ENCODE peak calls at places on chromosome 6, in five cellular contexts. One of them, this sample, is unnamed.

GRCh38 chr6:137291441-137291840 is 72.3 kb upstream of the IFNGR1 start:
- DNase-seq in adrenal gland: peak
- DNase-seq in ovary: no peak
- DNase-seq in prostate gland: peak
- DNase-seq in uterus: no peak
- DNase-seq in this sample: no peak

GRCh38 chr6:54971825-54972224 is 125.3 kb downstream of the FAM83B start:
- DNase-seq in adrenal gland: no peak
- DNase-seq in ovary: no peak
- DNase-seq in prostate gland: no peak
- DNase-seq in uterus: no peak
- DNase-seq in this sample: no peak

GRCh38 chr6:26021350-26022165 is 59.0 kb downstream of the TRIM38 start:
- DNase-seq in adrenal gland: peak
- DNase-seq in ovary: peak
- DNase-seq in prostate gland: peak
- DNase-seq in uterus: peak
- DNase-seq in this sample: peak

GRCh38 chr6:144115219-144115618 is 19.8 kb upstream of the SF3B5 start:
- DNase-seq in adrenal gland: no peak
- DNase-seq in ovary: no peak
- DNase-seq in prostate gland: no peak
- DNase-seq in uterus: no peak
- DNase-seq in this sample: no peak

GRCh38 chr6:104623052-104623690 is 236.5 kb downstream of the HACE1 start:
- DNase-seq in adrenal gland: no peak
- DNase-seq in ovary: no peak
- DNase-seq in prostate gland: no peak
- DNase-seq in uterus: no peak
- DNase-seq in this sample: no peak

GRCh38 chr6:15945593-15946159 is 183.2 kb upstream of the MYLIP start:
- DNase-seq in adrenal gland: no peak
- DNase-seq in ovary: no peak
- DNase-seq in prostate gland: no peak
- DNase-seq in uterus: no peak
- DNase-seq in this sample: no peak

GRCh38 chr6:117605169-117605826 is 3.0 kb upstream of the GOPC start:
- DNase-seq in adrenal gland: peak
- DNase-seq in ovary: peak
- DNase-seq in prostate gland: peak
- DNase-seq in uterus: peak
- DNase-seq in this sample: peak

GRCh38 chr6:81751388-81752083 is 945 bp downstream of the TENT5A start:
- DNase-seq in adrenal gland: peak
- DNase-seq in ovary: peak
- DNase-seq in prostate gland: peak
- DNase-seq in uterus: peak
- DNase-seq in this sample: no peak

GRCh38 chr6:34315780-34316179 is 67.0 kb upstream of the SMIM29 start:
- DNase-seq in adrenal gland: no peak
- DNase-seq in ovary: no peak
- DNase-seq in prostate gland: no peak
- DNase-seq in uterus: no peak
- DNase-seq in this sample: no peak

GRCh38 chr6:119333707-119334295 is 15.8 kb downstream of the MAN1A1 start:
- DNase-seq in adrenal gland: no peak
- DNase-seq in ovary: no peak
- DNase-seq in prostate gland: no peak
- DNase-seq in uterus: no peak
- DNase-seq in this sample: no peak

GRCh38 chr6:56399672-56400263 is 152.4 kb upstream of the COL21A1 start:
- DNase-seq in adrenal gland: no peak
- DNase-seq in ovary: no peak
- DNase-seq in prostate gland: no peak
- DNase-seq in uterus: no peak
- DNase-seq in this sample: no peak

GRCh38 chr6:7589221-7589620 is 777 bp upstream of the SNRNP48 start:
- DNase-seq in adrenal gland: no peak
- DNase-seq in ovary: no peak
- DNase-seq in prostate gland: no peak
- DNase-seq in uterus: no peak
- DNase-seq in this sample: no peak

GRCh38 chr6:7591770-7592169 is 1.8 kb downstream of the SNRNP48 start:
- DNase-seq in adrenal gland: no peak
- DNase-seq in ovary: no peak
- DNase-seq in prostate gland: no peak
- DNase-seq in uterus: no peak
- DNase-seq in this sample: no peak

GRCh38 chr6:7587631-7588100 is 2.3 kb upstream of the SNRNP48 start:
- DNase-seq in adrenal gland: no peak
- DNase-seq in ovary: no peak
- DNase-seq in prostate gland: no peak
- DNase-seq in uterus: no peak
- DNase-seq in this sample: peak

GRCh38 chr6:7590918-7591302 is 912 bp downstream of the SNRNP48 start:
- DNase-seq in adrenal gland: peak
- DNase-seq in ovary: no peak
- DNase-seq in prostate gland: no peak
- DNase-seq in uterus: no peak
- DNase-seq in this sample: peak

GRCh38 chr6:7589949-7590917 is at the start of gene SNRNP48:
- DNase-seq in adrenal gland: peak
- DNase-seq in ovary: peak
- DNase-seq in prostate gland: peak
- DNase-seq in uterus: peak
- DNase-seq in this sample: peak
- H3K27ac ChIP-seq in adrenal gland: no peak
- H3K27ac ChIP-seq in ovary: no peak
- H3K27ac ChIP-seq in prostate gland: peak
- H3K27ac ChIP-seq in uterus: peak
- H3K27ac ChIP-seq in this sample: no peak

GRCh38 chr6:169404828-169405227 is 151.2 kb upstream of the THBS2 start:
- DNase-seq in adrenal gland: no peak
- DNase-seq in ovary: no peak
- DNase-seq in prostate gland: no peak
- DNase-seq in uterus: no peak
- DNase-seq in this sample: no peak

GRCh38 chr6:169409742-169410312 is 156.2 kb upstream of the THBS2 start:
- DNase-seq in adrenal gland: no peak
- DNase-seq in ovary: no peak
- DNase-seq in prostate gland: no peak
- DNase-seq in uterus: no peak
- DNase-seq in this sample: no peak

GRCh38 chr6:169406034-169406433 is 152.4 kb upstream of the THBS2 start:
- DNase-seq in adrenal gland: no peak
- DNase-seq in ovary: no peak
- DNase-seq in prostate gland: no peak
- DNase-seq in uterus: no peak
- DNase-seq in this sample: no peak

GRCh38 chr6:169407338-169407737 is 153.7 kb upstream of the THBS2 start:
- DNase-seq in adrenal gland: no peak
- DNase-seq in ovary: no peak
- DNase-seq in prostate gland: no peak
- DNase-seq in uterus: no peak
- DNase-seq in this sample: no peak

GRCh38 chr6:169406794-169407193 is 153.1 kb upstream of the THBS2 start:
- DNase-seq in adrenal gland: no peak
- DNase-seq in ovary: no peak
- DNase-seq in prostate gland: no peak
- DNase-seq in uterus: no peak
- DNase-seq in this sample: no peak
- H3K27ac ChIP-seq in adrenal gland: no peak
- H3K27ac ChIP-seq in ovary: no peak
- H3K27ac ChIP-seq in prostate gland: no peak
- H3K27ac ChIP-seq in uterus: peak
- H3K27ac ChIP-seq in this sample: no peak

GRCh38 chr6:41846666-41847237 is 48.4 kb downstream of the USP49 start:
- DNase-seq in adrenal gland: peak
- DNase-seq in ovary: peak
- DNase-seq in prostate gland: peak
- DNase-seq in uterus: peak
- DNase-seq in this sample: peak
- H3K27ac ChIP-seq in adrenal gland: no peak
- H3K27ac ChIP-seq in ovary: no peak
- H3K27ac ChIP-seq in prostate gland: peak
- H3K27ac ChIP-seq in uterus: no peak
- H3K27ac ChIP-seq in this sample: peak

DNA sequence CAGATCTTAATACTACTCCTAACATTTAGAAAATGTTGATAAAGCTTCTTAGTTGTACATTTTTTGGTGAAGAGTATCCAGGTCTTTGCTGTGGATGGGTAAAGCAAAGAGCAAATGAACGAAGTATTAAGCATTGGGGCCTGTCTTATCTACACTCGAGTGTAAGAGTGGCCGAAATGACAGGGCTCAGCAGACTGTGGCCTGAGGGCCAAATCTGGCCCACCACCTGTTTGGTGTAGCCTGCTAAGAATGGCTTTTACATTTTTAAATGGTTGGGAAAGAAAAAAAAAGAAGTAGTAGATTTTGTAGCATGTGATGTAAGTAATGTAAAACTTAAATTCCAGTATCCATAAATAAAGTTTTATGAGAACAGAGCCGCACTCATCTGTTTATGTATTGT is 19.4 kb upstream of the MAPK13 start:
- DNase-seq in adrenal gland: no peak
- DNase-seq in ovary: no peak
- DNase-seq in prostate gland: no peak
- DNase-seq in uterus: no peak
- DNase-seq in this sample: no peak
- H3K27ac ChIP-seq in adrenal gland: no peak
- H3K27ac ChIP-seq in ovary: no peak
- H3K27ac ChIP-seq in prostate gland: no peak
- H3K27ac ChIP-seq in uterus: no peak
- H3K27ac ChIP-seq in this sample: no peak

GRCh38 chr6:149925974-149926777 is 3.3 kb upstream of the RAET1G start:
- DNase-seq in adrenal gland: peak
- DNase-seq in ovary: peak
- DNase-seq in prostate gland: peak
- DNase-seq in uterus: peak
- DNase-seq in this sample: peak
- H3K27ac ChIP-seq in adrenal gland: no peak
- H3K27ac ChIP-seq in ovary: no peak
- H3K27ac ChIP-seq in prostate gland: peak
- H3K27ac ChIP-seq in uterus: peak
- H3K27ac ChIP-seq in this sample: no peak